ENCODE peak calls at places on chromosomes 6 and 20, in seven cellular contexts. H is H1, T is mesendoderm, K is mesenchymal stem cell, F is H9, P is IMR-90, E is trophoblast cell. R is an unnamed sample.

GRCh38 chr6:142796571-142796970 is 148.4 kb downstream of the HIVEP2 start:
- DNase-seq in H (no peak), T (no peak), K (peak), F (no peak), P (peak), E (peak), R (no peak)

GRCh38 chr6:453152-453551 is 61.6 kb downstream of the IRF4 start:
- DNase-seq in H (peak), T (no peak), K (no peak), F (peak), P (no peak), E (peak), R (no peak)

GRCh38 chr6:76124010-76124409 is 51.5 kb upstream of the IMPG1 start:
- DNase-seq in H (no peak), T (no peak), K (no peak), F (no peak), P (no peak), E (no peak), R (no peak)

GRCh38 chr20:59604770-59605665 is 678 bp downstream of the PHACTR3 start:
- DNase-seq in H (peak), T (peak), K (no peak), F (peak), P (no peak), E (no peak), R (peak)

GRCh38 chr20:47205577-47206123 is 150.8 kb downstream of the ZMYND8 start:
- DNase-seq in H (peak), T (peak), K (peak), F (peak), P (peak), E (peak), R (peak)

GRCh38 chr6:75415804-75416203 is 77.8 kb downstream of the FILIP1 start:
- DNase-seq in H (no peak), T (no peak), K (no peak), F (no peak), P (no peak), E (no peak), R (no peak)

GRCh38 chr6:33392979-33393378 is 1.4 kb downstream of the KIFC1 start:
- DNase-seq in H (no peak), T (no peak), K (peak), F (no peak), P (no peak), E (no peak), R (no peak)

GRCh38 chr6:34551720-34552119 is 4.4 kb downstream of the SPDEF start:
- DNase-seq in H (no peak), T (no peak), K (no peak), F (no peak), P (no peak), E (no peak), R (no peak)

GRCh38 chr20:10924628-10925266 is 250.9 kb upstream of the JAG1 start:
- DNase-seq in H (no peak), T (no peak), K (peak), F (no peak), P (peak), E (peak), R (no peak)

GRCh38 chr20:61797200-61797599 is 268.5 kb downstream of the TAF4 start:
- DNase-seq in H (no peak), T (peak), K (no peak), F (no peak), P (no peak), E (no peak), R (no peak)

GRCh38 chr20:25364180-25364788 is 26.4 kb downstream of the ABHD12 start:
- DNase-seq in H (no peak), T (no peak), K (no peak), F (no peak), P (peak), E (no peak), R (no peak)

GRCh38 chr6:11492444-11493300 is 44.9 kb upstream of the TMEM170B start:
- DNase-seq in H (no peak), T (no peak), K (peak), F (no peak), P (no peak), E (peak), R (no peak)

GRCh38 chr6:12608016-12608860 is 108.3 kb upstream of the PHACTR1 start:
- DNase-seq in H (no peak), T (no peak), K (peak), F (no peak), P (peak), E (peak), R (no peak)

GRCh38 chr6:12613819-12614218 is 102.7 kb upstream of the PHACTR1 start:
- DNase-seq in H (no peak), T (no peak), K (no peak), F (no peak), P (no peak), E (no peak), R (no peak)

GRCh38 chr6:12608874-12609273 is 107.7 kb upstream of the PHACTR1 start:
- DNase-seq in H (no peak), T (no peak), K (no peak), F (no peak), P (no peak), E (no peak), R (no peak)

GRCh38 chr6:12614468-12614867 is 102.1 kb upstream of the PHACTR1 start:
- DNase-seq in H (no peak), T (no peak), K (peak), F (no peak), P (peak), E (peak), R (no peak)

DNA sequence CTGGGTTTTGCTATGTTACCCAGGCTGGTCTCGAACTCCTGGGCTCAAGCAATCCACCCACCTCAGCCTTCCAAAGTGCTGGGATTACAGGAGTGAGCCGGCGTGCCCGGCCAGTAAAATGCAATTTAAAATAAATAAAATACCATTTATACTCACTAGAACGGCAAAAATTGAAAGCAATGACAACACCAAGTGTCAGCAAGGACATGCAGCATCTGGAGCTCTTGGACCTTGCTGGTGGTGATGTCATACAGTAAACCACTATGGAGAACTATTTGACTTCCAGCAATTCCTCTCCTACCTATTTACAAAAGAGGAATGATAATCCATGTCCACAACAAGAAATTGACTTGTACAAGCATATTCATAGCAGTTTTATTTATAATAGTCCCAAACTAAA is 105.7 kb upstream of the PHACTR1 start:
- DNase-seq in H (no peak), T (no peak), K (no peak), F (no peak), P (no peak), E (no peak), R (no peak)
- H2BK5ac ChIP-seq in H (no peak), T (no peak), K (no peak), F (no peak), P (no peak), E (no peak), R (no peak)

GRCh38 chr6:40904583-40905194 is 134.3 kb downstream of the UNC5CL start:
- DNase-seq in H (no peak), T (no peak), K (no peak), F (no peak), P (no peak), E (no peak), R (no peak)
- H2BK5ac ChIP-seq in H (no peak), T (no peak), K (no peak), F (no peak), P (no peak), E (no peak), R (no peak)

GRCh38 chr6:127762284-127762683 is 138.6 kb downstream of the THEMIS start:
- DNase-seq in H (no peak), T (no peak), K (no peak), F (no peak), P (no peak), E (no peak), R (no peak)
- H2BK5ac ChIP-seq in H (no peak), T (no peak), K (no peak), F (no peak), P (no peak), E (no peak), R (no peak)

GRCh38 chr6:136163260-136163659 is 86.9 kb downstream of the MTFR2 start:
- DNase-seq in H (no peak), T (no peak), K (no peak), F (no peak), P (no peak), E (no peak), R (no peak)
- H2BK5ac ChIP-seq in H (no peak), T (no peak), K (no peak), F (no peak), P (no peak), E (no peak), R (no peak)

GRCh38 chr20:3973705-3974104 is 41.7 kb downstream of the RNF24 start:
- DNase-seq in H (no peak), T (no peak), K (no peak), F (no peak), P (no peak), E (peak), R (no peak)
- H2BK5ac ChIP-seq in H (no peak), T (no peak), K (no peak), F (no peak), P (no peak), E (no peak), R (no peak)

DNA sequence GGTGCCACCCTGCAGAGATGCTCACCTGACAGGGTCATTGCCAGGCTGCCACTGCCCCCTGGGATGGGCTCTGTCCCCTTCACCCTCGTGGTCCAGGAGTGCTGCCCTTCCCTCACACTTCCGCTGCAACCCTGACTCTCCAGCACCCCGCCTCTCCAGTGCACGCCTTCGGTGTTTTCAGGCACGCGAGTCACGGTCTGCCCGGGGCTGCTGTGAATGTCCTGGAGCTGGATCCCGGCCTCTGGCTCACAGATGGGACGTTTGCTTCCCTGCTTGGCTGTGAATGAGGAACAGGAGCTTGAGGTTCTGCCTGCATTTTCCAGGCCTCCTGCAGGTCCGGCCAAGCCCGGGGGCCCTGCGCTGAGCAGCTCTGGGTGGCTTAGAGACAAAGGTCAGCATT is 343.4 kb downstream of the SMOC2 start:
- DNase-seq in H (no peak), T (no peak), K (no peak), F (no peak), P (no peak), E (no peak), R (no peak)
- H2BK5ac ChIP-seq in H (no peak), T (no peak), K (no peak), F (no peak), P (no peak), E (no peak), R (no peak)

GRCh38 chr6:15249371-15250019 is 3.6 kb downstream of the JARID2 start:
- DNase-seq in H (no peak), T (no peak), K (no peak), F (no peak), P (no peak), E (no peak), R (no peak)
- H2BK5ac ChIP-seq in H (peak), T (no peak), K (no peak), F (no peak), P (no peak), E (no peak), R (no peak)